ENCODE peak calls at places on chromosome 5, in four cellular contexts. R, Z, S and C are unnamed samples.

GRCh38 chr5:109324351-109324750 is 85.4 kb downstream of the PJA2 start:
- DNase-seq in R (no peak), Z (no peak), S (no peak), C (no peak)

GRCh38 chr5:56326770-56327169 is 93.6 kb upstream of the ANKRD55 start:
- DNase-seq in R (no peak), Z (no peak), S (no peak), C (no peak)

GRCh38 chr5:127098246-127098645 is 24.9 kb upstream of the C5orf63 start:
- DNase-seq in R (no peak), Z (no peak), S (no peak), C (no peak)

GRCh38 chr5:170307575-170308465 is 10.2 kb upstream of the LCP2 start:
- DNase-seq in R (no peak), Z (peak; percentile 70), S (peak; percentile 54), C (peak; percentile 63)

GRCh38 chr5:163914911-163915310 is 409.5 kb downstream of the MAT2B start:
- DNase-seq in R (no peak), Z (no peak), S (no peak), C (no peak)

GRCh38 chr5:74579215-74579614 is 61.3 kb downstream of the ENC1 start:
- DNase-seq in R (no peak), Z (no peak), S (peak; percentile 16), C (no peak)

GRCh38 chr5:113806250-113806649 is 292.8 kb downstream of the YTHDC2 start:
- DNase-seq in R (no peak), Z (no peak), S (no peak), C (peak; percentile 34)

GRCh38 chr5:116699348-116699747 is 124.7 kb upstream of the SEMA6A start:
- DNase-seq in R (no peak), Z (no peak), S (no peak), C (no peak)

GRCh38 chr5:133245191-133246052 is 193.6 kb downstream of the HSPA4 start:
- DNase-seq in R (peak; percentile 40), Z (peak; percentile 95), S (peak; percentile 74), C (peak; percentile 99)

GRCh38 chr5:59380350-59380951 is 513.1 kb downstream of the PDE4D start:
- DNase-seq in R (peak; percentile 50), Z (peak; percentile 92), S (no peak), C (peak; percentile 71)

GRCh38 chr5:180126716-180127681 is 55.4 kb upstream of the RNF130 start:
- DNase-seq in R (no peak), Z (peak; percentile 42), S (peak; percentile 79), C (no peak)

GRCh38 chr5:150159741-150160179 is 4.1 kb upstream of the PDGFRB start:
- DNase-seq in R (no peak), Z (no peak), S (peak; percentile 65), C (peak; percentile 87)

GRCh38 chr5:103624748-103625147 is 62.2 kb upstream of the NUDT12 start:
- DNase-seq in R (no peak), Z (no peak), S (no peak), C (peak; percentile 8)

GRCh38 chr5:74240783-74241750 is 399.5 kb downstream of the ENC1 start:
- DNase-seq in R (no peak), Z (no peak), S (no peak), C (no peak)

GRCh38 chr5:128574041-128574440 is 36.0 kb upstream of the FBN2 start:
- DNase-seq in R (no peak), Z (peak; percentile 12), S (no peak), C (peak; percentile 56)

GRCh38 chr5:146018461-146019375 is 82.3 kb downstream of the SH3RF2 start:
- DNase-seq in R (no peak), Z (no peak), S (no peak), C (no peak)

GRCh38 chr5:127012933-127013332 is 17.4 kb downstream of the MARCHF3 start:
- DNase-seq in R (no peak), Z (no peak), S (no peak), C (peak; percentile 72)

GRCh38 chr5:128155793-128156192 is 72.2 kb downstream of the SLC12A2 start:
- DNase-seq in R (no peak), Z (no peak), S (no peak), C (no peak)

GRCh38 chr5:103849934-103850333 is 287.3 kb upstream of the NUDT12 start:
- DNase-seq in R (no peak), Z (peak; percentile 76), S (no peak), C (peak; percentile 91)

GRCh38 chr5:91030521-91031395 is 352.4 kb downstream of the ARRDC3 start:
- DNase-seq in R (no peak), Z (no peak), S (no peak), C (peak; percentile 8)

GRCh38 chr5:39513236-39513635 is 88.5 kb upstream of the DAB2 start:
- DNase-seq in R (peak; percentile 12), Z (peak; percentile 58), S (no peak), C (peak; percentile 6)

GRCh38 chr5:2904956-2905355 is 153.5 kb upstream of the IRX2 start:
- DNase-seq in R (no peak), Z (no peak), S (no peak), C (no peak)

GRCh38 chr5:157917909-157918809 is 59.2 kb upstream of the CLINT1 start:
- DNase-seq in R (peak; percentile 58), Z (peak; percentile 86), S (peak; percentile 24), C (peak; percentile 75)

GRCh38 chr5:62937661-62938558 is 359.3 kb downstream of the LRRC70 start:
- DNase-seq in R (peak; percentile 58), Z (no peak), S (no peak), C (peak; percentile 3)

GRCh38 chr5:134547579-134547978 is 22.1 kb downstream of the JADE2 start:
- DNase-seq in R (no peak), Z (no peak), S (no peak), C (peak; percentile 93)

GRCh38 chr5:14942212-14942611 is 70.6 kb upstream of the ANKH start:
- DNase-seq in R (no peak), Z (no peak), S (no peak), C (no peak)

GRCh38 chr5:134554319-134555222 is 29.1 kb downstream of the JADE2 start:
- DNase-seq in R (no peak), Z (peak; percentile 96), S (no peak), C (peak; percentile 82)

GRCh38 chr5:172421020-172421419 is 33.3 kb downstream of the SH3PXD2B start:
- DNase-seq in R (no peak), Z (no peak), S (no peak), C (no peak)

GRCh38 chr5:90640484-90641059 is 82.0 kb downstream of the ADGRV1 start:
- DNase-seq in R (no peak), Z (no peak), S (no peak), C (no peak)

GRCh38 chr5:56145511-56145910 is 87.6 kb downstream of the ANKRD55 start:
- DNase-seq in R (no peak), Z (no peak), S (no peak), C (no peak)

GRCh38 chr5:54148062-54148461 is 162.3 kb downstream of the ARL15 start:
- DNase-seq in R (no peak), Z (no peak), S (no peak), C (peak; percentile 12)

GRCh38 chr5:149667084-149667826 is 62.9 kb upstream of the PPARGC1B start:
- DNase-seq in R (peak; percentile 25), Z (peak; percentile 47), S (peak; percentile 65), C (peak; percentile 7)

DNA sequence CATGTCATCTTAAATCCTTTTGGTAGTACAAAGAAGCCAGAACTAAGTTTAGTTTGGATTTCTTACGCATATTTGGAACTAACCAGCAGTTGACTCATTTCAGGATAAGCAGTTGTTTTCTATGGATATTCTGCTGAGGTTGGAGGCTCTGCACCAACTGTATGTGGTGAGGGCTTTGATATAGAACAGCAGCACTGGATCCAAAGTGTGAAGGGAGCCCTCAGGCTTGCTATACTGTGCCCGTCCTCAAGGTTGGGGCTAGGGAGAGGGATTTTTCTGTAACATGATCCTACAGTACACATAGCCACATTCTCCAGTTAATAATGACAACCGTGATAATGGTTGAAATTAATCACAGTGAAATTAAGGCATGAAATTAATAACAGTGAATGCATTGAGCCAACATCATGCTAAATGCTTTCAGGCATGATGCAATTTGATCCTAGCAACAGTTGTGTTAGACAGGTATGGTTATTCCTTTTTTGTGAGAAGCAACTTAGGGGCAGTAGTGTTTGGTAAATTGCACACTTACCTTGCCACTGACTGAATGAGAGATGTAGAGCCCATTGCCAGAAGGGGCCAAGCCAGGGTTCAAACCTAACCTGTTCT is 36.7 kb downstream of the ARHGAP26 start:
- DNase-seq in R (peak; percentile 41), Z (no peak), S (no peak), C (no peak)
- TF ChIP-seq MAFK in R (no peak), Z (no peak), S (no peak), C (no peak)

GRCh38 chr5:757931-758697 is 26.4 kb downstream of the ZDHHC11B start:
- DNase-seq in R (peak; percentile 74), Z (no peak), S (no peak), C (no peak)

GRCh38 chr5:758698-759053 is 25.9 kb downstream of the ZDHHC11B start:
- DNase-seq in R (no peak), Z (no peak), S (no peak), C (no peak)

GRCh38 chr5:759781-760362 is 24.7 kb downstream of the ZDHHC11B start:
- DNase-seq in R (no peak), Z (no peak), S (no peak), C (no peak)

GRCh38 chr5:760363-761205 is 23.9 kb downstream of the ZDHHC11B start:
- DNase-seq in R (no peak), Z (no peak), S (no peak), C (no peak)

GRCh38 chr5:759111-759741 is 25.3 kb downstream of the ZDHHC11B start:
- DNase-seq in R (peak; percentile 81), Z (peak; percentile 81), S (no peak), C (no peak)
- TF ChIP-seq MAZ in R (peak; percentile 38), Z (no peak), S (no peak), C (no peak)

GRCh38 chr5:142507528-142507927 is 178.4 kb downstream of the FGF1 start:
- DNase-seq in R (peak; percentile 39), Z (no peak), S (no peak), C (no peak)

GRCh38 chr5:142506756-142507155 is 179.1 kb downstream of the FGF1 start:
- DNase-seq in R (no peak), Z (no peak), S (no peak), C (no peak)

GRCh38 chr5:142508027-142508426 is 177.9 kb downstream of the FGF1 start:
- DNase-seq in R (no peak), Z (no peak), S (no peak), C (no peak)

GRCh38 chr5:142508630-142509425 is 177.1 kb downstream of the FGF1 start:
- DNase-seq in R (no peak), Z (no peak), S (no peak), C (no peak)

DNA sequence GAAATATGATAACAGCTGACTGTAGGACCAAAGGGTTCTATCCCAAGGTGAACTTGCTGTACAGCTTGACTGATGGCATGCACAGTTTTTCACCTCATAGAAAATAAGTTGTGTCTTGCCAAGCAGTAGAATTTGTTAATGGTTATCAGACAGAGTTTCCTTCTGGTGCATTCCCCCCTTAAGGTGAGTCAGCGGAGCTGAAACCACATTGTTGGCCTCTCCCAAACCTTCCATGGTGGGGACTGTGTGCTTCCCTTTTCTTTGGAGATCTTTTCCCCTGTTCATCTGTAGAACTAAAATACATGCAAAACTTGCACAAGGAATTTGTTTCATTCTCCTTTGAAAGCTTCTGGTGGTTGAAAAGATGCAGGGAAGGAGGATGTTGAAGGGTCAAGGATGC is 179.8 kb downstream of the FGF1 start:
- DNase-seq in R (no peak), Z (no peak), S (no peak), C (peak; percentile 57)
- TF ChIP-seq MAFK in R (no peak), Z (no peak), S (no peak), C (no peak)

GRCh38 chr5:140566665-140567064 is 2.0 kb downstream of the SLC35A4 start:
- DNase-seq in R (no peak), Z (no peak), S (no peak), C (no peak)
- TF ChIP-seq MAZ in R (no peak), Z (no peak), S (no peak), C (no peak)